ENCODE peak calls at places on chromosomes 7 and 10, in nine cellular contexts. L is uterus, V is ovary, D is IMR-90, K is SK-N-SH, R is mesendoderm, U is transverse colon, M is body of pancreas, N is heart left ventricle. W is an unnamed sample.
A peak's percentile ranks its signal among the peaks of the same experiment; 100 is the strongest.

GRCh38 chr7:44466300-44467216 is 23.9 kb downstream of the NUDCD3 start:
- DNase-seq in V (no peak), L (no peak), M (no peak), N (no peak), K (no peak), R (no peak), U (no peak), D (peak; percentile 76), W (no peak)

GRCh38 chr7:87220026-87220733 is 648 bp upstream of the TMEM243 start:
- DNase-seq in V (peak; percentile 79), N (peak; percentile 77), U (peak; percentile 90), D (peak; percentile 69), M (peak; percentile 80), K (peak; percentile 97), R (peak; percentile 87), L (peak; percentile 74), W (peak; percentile 84)

GRCh38 chr10:69087600-69088470 is at the start of gene SRGN:
- DNase-seq in K (no peak), M (peak; percentile 63), N (peak; percentile 74), U (peak; percentile 81), R (no peak), V (peak; percentile 27), L (peak; percentile 60), D (peak; percentile 62), W (peak; percentile 76)

GRCh38 chr10:114408968-114409444 is 4.7 kb upstream of the AFAP1L2 start:
- DNase-seq in M (no peak), U (no peak), R (no peak), L (no peak), V (no peak), K (no peak), N (no peak), D (no peak), W (no peak)

GRCh38 chr7:111872411-111872810 is 310.1 kb upstream of the IMMP2L start:
- DNase-seq in K (no peak), U (no peak), N (no peak), V (no peak), R (no peak), L (no peak), M (no peak), D (no peak), W (no peak)

GRCh38 chr10:78336402-78336791 is 302.7 kb downstream of the RPS24 start:
- DNase-seq in U (no peak), L (peak; percentile 36), M (peak; percentile 5), R (no peak), V (no peak), D (peak; percentile 97), K (no peak), N (no peak), W (no peak)

GRCh38 chr10:132519382-132520146 is 18.0 kb upstream of the INPP5A start:
- DNase-seq in D (no peak), M (peak; percentile 27), K (no peak), U (peak; percentile 8), R (peak; percentile 14), V (peak; percentile 51), L (peak; percentile 39), N (peak; percentile 66), W (no peak)

GRCh38 chr7:36474283-36475010 is 84.8 kb downstream of the ANLN start:
- DNase-seq in K (no peak), R (no peak), M (no peak), D (peak; percentile 41), L (no peak), U (no peak), N (no peak), V (no peak), W (no peak)

GRCh38 chr10:10460452-10460851 is 557.2 kb upstream of the CELF2 start:
- DNase-seq in R (no peak), V (no peak), D (no peak), N (no peak), M (no peak), U (no peak), L (no peak), K (no peak), W (no peak)

GRCh38 chr7:84985073-84985784 is 201.6 kb downstream of the SEMA3D start:
- DNase-seq in V (no peak), K (no peak), M (no peak), U (no peak), N (no peak), R (no peak), L (no peak), D (peak; percentile 15), W (no peak)

GRCh38 chr7:159205833-159206232 is 61.2 kb upstream of the VIPR2 start:
- DNase-seq in M (no peak), K (no peak), R (no peak), U (no peak), L (no peak), V (no peak), N (no peak), D (no peak), W (no peak)

GRCh38 chr10:124235232-124235631 is 141.8 kb upstream of the CHST15 start:
- DNase-seq in D (no peak), M (no peak), V (no peak), U (no peak), N (no peak), R (no peak), L (no peak), K (no peak), W (no peak)

GRCh38 chr7:40870108-40870507 is 735.3 kb downstream of the SUGCT start:
- DNase-seq in V (no peak), U (no peak), D (peak; percentile 12), L (no peak), M (no peak), K (no peak), N (no peak), R (peak; percentile 77), W (no peak)

GRCh38 chr10:102624751-102625330 is 19.4 kb upstream of the TRIM8 start:
- DNase-seq in R (no peak), K (no peak), D (no peak), L (no peak), N (no peak), V (no peak), U (no peak), M (no peak), W (no peak)

GRCh38 chr7:48337012-48337621 is 165.9 kb downstream of the ABCA13 start:
- DNase-seq in N (no peak), U (no peak), K (peak; percentile 14), M (no peak), L (no peak), D (peak; percentile 8), R (peak; percentile 69), V (no peak), W (peak; percentile 6)

GRCh38 chr10:132837905-132838304 is 52.0 kb upstream of the NKX6-2 start:
- DNase-seq in V (no peak), N (no peak), L (no peak), R (no peak), K (no peak), M (no peak), D (no peak), U (no peak), W (no peak)

GRCh38 chr7:43396193-43396747 is 186.6 kb upstream of the STK17A start:
- DNase-seq in U (no peak), M (no peak), K (no peak), V (no peak), D (no peak), N (no peak), R (no peak), L (no peak), W (no peak)
- H3K4me3 ChIP-seq in U (no peak overlapping the region), M (no peak overlapping the region), K (no peak overlapping the region), V (no peak overlapping the region), D (no peak overlapping the region), N (no peak overlapping the region), R (no peak overlapping the region), L (no peak overlapping the region), W (no peak overlapping the region)

GRCh38 chr7:94403546-94403945 is 8.9 kb downstream of the COL1A2 start:
- DNase-seq in R (no peak), N (no peak), K (no peak), U (no peak), L (no peak), M (no peak), D (no peak), V (no peak), W (no peak)
- H3K27ac ChIP-seq in R (no peak overlapping the region), N (no peak overlapping the region), K (no peak overlapping the region), U (no peak overlapping the region), L (peak overlapping the region; percentile 98), M (no peak overlapping the region), D (peak overlapping the region; percentile 99), V (no peak overlapping the region), W (no peak overlapping the region)

GRCh38 chr7:132115028-132115427 is 461.2 kb downstream of the PLXNA4 start:
- DNase-seq in V (no peak), K (no peak), U (no peak), D (no peak), M (no peak), L (no peak), R (no peak), N (no peak), W (no peak)

GRCh38 chr7:132112111-132112510 is 464.2 kb downstream of the PLXNA4 start:
- DNase-seq in U (no peak), M (no peak), V (no peak), K (no peak), R (no peak), L (no peak), D (no peak), N (no peak), W (no peak)

GRCh38 chr7:132110692-132111091 is 465.6 kb downstream of the PLXNA4 start:
- DNase-seq in R (no peak), D (no peak), K (no peak), M (no peak), V (no peak), N (no peak), U (no peak), L (no peak), W (no peak)

GRCh38 chr7:132113536-132114409 is 462.5 kb downstream of the PLXNA4 start:
- DNase-seq in U (no peak), V (no peak), R (no peak), M (no peak), L (no peak), D (no peak), N (no peak), K (no peak), W (no peak)

DNA sequence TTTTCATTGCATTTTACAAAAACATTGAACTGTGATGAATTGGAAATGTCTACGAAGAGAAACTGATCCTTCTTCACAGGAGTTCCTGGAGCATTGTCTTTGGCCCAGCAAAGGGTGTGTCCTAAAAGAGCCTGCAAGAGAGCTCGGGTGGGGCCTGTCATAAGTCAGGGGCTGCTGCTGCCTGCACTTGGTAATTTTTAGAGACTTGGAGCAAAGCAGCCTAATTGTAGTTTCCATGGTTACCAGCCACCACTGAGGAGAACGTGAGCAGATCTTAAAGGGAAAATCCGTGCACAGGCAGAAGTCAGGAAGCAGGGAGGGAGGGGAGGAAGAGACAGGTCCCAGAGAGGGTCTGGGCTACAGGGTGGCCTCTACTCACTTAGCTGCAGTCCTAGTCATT is 463.6 kb downstream of the PLXNA4 start:
- DNase-seq in V (no peak), D (no peak), L (no peak), U (no peak), R (no peak), M (no peak), N (no peak), K (no peak), W (no peak)
- H3K4me3 ChIP-seq in V (no peak overlapping the region), D (no peak overlapping the region), L (no peak overlapping the region), U (no peak overlapping the region), R (no peak overlapping the region), M (no peak overlapping the region), N (no peak overlapping the region), K (no peak overlapping the region), W (no peak overlapping the region)

DNA sequence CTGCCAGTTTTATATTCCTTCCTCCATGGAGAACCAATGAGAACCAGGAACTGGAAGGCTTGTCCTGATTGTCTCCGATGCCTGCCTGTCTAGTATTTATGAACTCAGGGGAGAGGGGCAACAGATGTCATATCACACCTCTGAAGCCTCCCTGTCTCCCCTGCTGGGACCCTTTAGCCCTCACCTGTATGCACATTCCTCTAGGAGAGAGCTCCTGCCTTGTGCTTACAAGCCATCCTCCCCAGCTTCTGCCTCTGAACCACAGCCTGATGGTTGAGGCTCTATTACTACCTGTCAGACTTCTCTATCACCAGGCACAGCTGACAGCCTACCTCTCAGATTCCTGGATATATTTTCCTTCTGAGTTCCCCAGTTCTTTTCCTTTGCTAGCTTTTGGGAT is 5.9 kb upstream of the FAM131B start:
- DNase-seq in L (no peak), R (no peak), V (no peak), N (no peak), K (no peak), D (no peak), U (no peak), M (no peak), W (no peak)
- H3K27ac ChIP-seq in L (no peak overlapping the region), R (no peak overlapping the region), V (no peak overlapping the region), N (no peak overlapping the region), K (no peak overlapping the region), D (no peak overlapping the region), U (peak overlapping the region; percentile 55), M (no peak overlapping the region), W (peak overlapping the region; percentile 9)